ENCODE peak calls at places on chromosomes 3 and 15, in seven cellular contexts. F is mammary epithelial cell, T is testis, S is aorta, Z is upper lobe of left lung, H is heart right ventricle, B is Peyer's patch. L is an unnamed sample.

GRCh38 chr15:65916664-65917406 is 47.5 kb downstream of the RAB11A start:
- DNase-seq in F (peak; percentile 27), T (peak; percentile 85), S (peak; percentile 83), Z (peak; percentile 73), H (peak; percentile 41), B (no peak), L (peak; percentile 88)

GRCh38 chr15:40357723-40358491 is at the start of gene DISP2:
- DNase-seq in F (peak; percentile 71), T (peak; percentile 87), S (peak; percentile 97), Z (peak; percentile 99), H (peak; percentile 85), B (peak; percentile 95), L (peak; percentile 92)

GRCh38 chr3:136891934-136892855 is 30.2 kb downstream of the NCK1 start:
- DNase-seq in F (peak; percentile 9), T (no peak), S (no peak), Z (no peak), H (no peak), B (no peak), L (no peak)

GRCh38 chr3:16476636-16477035 is 36.9 kb downstream of the RFTN1 start:
- DNase-seq in F (peak; percentile 20), T (no peak), S (no peak), Z (no peak), H (no peak), B (no peak), L (peak; percentile 70)

GRCh38 chr3:127050733-127051132 is 67.8 kb downstream of the PLXNA1 start:
- DNase-seq in F (no peak), T (no peak), S (peak; percentile 20), Z (no peak), H (no peak), B (peak; percentile 18), L (no peak)

GRCh38 chr3:48662140-48662752 is 440 bp downstream of the CELSR3 start:
- DNase-seq in F (no peak), T (no peak), S (no peak), Z (no peak), H (no peak), B (no peak), L (no peak)

GRCh38 chr3:10169000-10169496 is 4.3 kb downstream of the IRAK2 start:
- DNase-seq in F (peak; percentile 48), T (no peak), S (no peak), Z (no peak), H (no peak), B (no peak), L (no peak)

GRCh38 chr3:126567696-126568438 is 9.1 kb upstream of the C3orf22 start:
- DNase-seq in F (no peak), T (peak; percentile 46), S (no peak), Z (peak; percentile 13), H (no peak), B (peak; percentile 36), L (no peak)

GRCh38 chr3:52090131-52090548 is 33.8 kb upstream of the DUSP7 start:
- DNase-seq in F (peak; percentile 54), T (peak; percentile 51), S (peak; percentile 88), Z (no peak), H (peak; percentile 33), B (no peak), L (peak; percentile 84)

GRCh38 chr15:32671339-32672325 is 30.1 kb downstream of the SCG5 start:
- DNase-seq in F (no peak), T (no peak), S (no peak), Z (peak; percentile 46), H (no peak), B (no peak), L (no peak)

GRCh38 chr15:49815937-49816336 is 195.1 kb downstream of the DTWD1 start:
- DNase-seq in F (peak; percentile 19), T (no peak), S (no peak), Z (no peak), H (no peak), B (no peak), L (peak; percentile 82)

GRCh38 chr15:45871121-45871855 is 236.5 kb downstream of the SQOR start:
- DNase-seq in F (peak; percentile 83), T (no peak), S (no peak), Z (no peak), H (no peak), B (no peak), L (peak; percentile 93)

GRCh38 chr3:52004158-52004787 is 8.6 kb upstream of the RPL29 start:
- DNase-seq in F (no peak), T (peak; percentile 62), S (no peak), Z (no peak), H (peak; percentile 60), B (no peak), L (peak; percentile 85)

GRCh38 chr3:156602424-156602823 is 47.5 kb upstream of the SSR3 start:
- DNase-seq in F (peak; percentile 27), T (no peak), S (no peak), Z (no peak), H (no peak), B (no peak), L (no peak)

GRCh38 chr15:75729304-75730069 is 16.8 kb upstream of the CSPG4 start:
- DNase-seq in F (no peak), T (no peak), S (peak; percentile 27), Z (no peak), H (no peak), B (peak; percentile 20), L (no peak)

GRCh38 chr15:60682115-60682514 is 203.2 kb upstream of the ICE2 start:
- DNase-seq in F (no peak), T (no peak), S (no peak), Z (no peak), H (no peak), B (no peak), L (no peak)

GRCh38 chr3:194078046-194078445 is 57.9 kb upstream of the HES1 start:
- DNase-seq in F (no peak), T (no peak), S (no peak), Z (no peak), H (no peak), B (no peak), L (no peak)

DNA sequence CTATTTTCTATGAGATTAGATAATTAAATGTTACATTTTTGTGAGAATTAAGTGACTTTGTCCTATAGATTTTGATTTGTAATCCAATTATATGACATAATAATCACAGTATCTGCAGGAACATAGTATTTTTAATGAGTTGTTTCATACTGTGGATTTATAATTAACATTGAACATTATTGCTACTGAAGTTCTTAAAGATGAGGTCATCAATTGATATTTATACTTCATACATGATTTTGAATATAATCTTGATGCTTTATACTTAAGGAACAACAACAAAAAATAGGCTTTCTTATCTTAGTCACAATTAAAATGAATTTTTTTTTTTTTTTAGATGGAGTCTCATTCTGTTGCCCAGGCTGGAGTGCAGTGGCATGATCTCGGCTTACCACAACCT is 846.6 kb downstream of the SI start:
- DNase-seq in F (no peak), T (no peak), S (no peak), Z (no peak), H (no peak), B (no peak), L (no peak)
- H3K27me3 ChIP-seq in F (no peaks in the 10 kb centered on the region), T (no peaks in the 10 kb centered on the region), S (no peaks in the 10 kb centered on the region), Z (no peaks in the 10 kb centered on the region), H (no peaks in the 10 kb centered on the region), B (no peaks in the 10 kb centered on the region), L (no peaks in the 10 kb centered on the region)

GRCh38 chr3:119810018-119810435 is 28.1 kb downstream of the NR1I2 start:
- DNase-seq in F (peak; percentile 19), T (peak; percentile 49), S (peak; percentile 80), Z (peak; percentile 90), H (no peak), B (no peak), L (no peak)
- H3K4me3 ChIP-seq in F (no peak overlapping the region), T (peak overlapping the region; percentile 66), S (peak overlapping the region; percentile 31), Z (peak overlapping the region; percentile 54), H (peak overlapping the region; percentile 55), B (peak overlapping the region; percentile 49), L (no peak overlapping the region)

GRCh38 chr3:169660709-169661566 is 2.6 kb downstream of the MECOM start:
- DNase-seq in F (no peak), T (no peak), S (peak; percentile 76), Z (no peak), H (peak; percentile 36), B (no peak), L (no peak)
- H3K4me1 ChIP-seq in F (peaks cover 14% of the 10 kb centered on the region), T (peaks cover 16% of the 10 kb centered on the region), S (no peaks in the 10 kb centered on the region), Z (peaks cover 5% of the 10 kb centered on the region), H (peaks cover 68% of the 10 kb centered on the region), B (peaks cover 23% of the 10 kb centered on the region), L (peaks cover 8% of the 10 kb centered on the region)

GRCh38 chr3:168066882-168067281 is 28.8 kb downstream of the GOLIM4 start:
- DNase-seq in F (no peak), T (no peak), S (no peak), Z (no peak), H (no peak), B (no peak), L (no peak)
- H3K27me3 ChIP-seq in F (no peaks in the 10 kb centered on the region), T (no peaks in the 10 kb centered on the region), S (no peaks in the 10 kb centered on the region), Z (no peaks in the 10 kb centered on the region), H (no peaks in the 10 kb centered on the region), B (no peaks in the 10 kb centered on the region), L (no peaks in the 10 kb centered on the region)

DNA sequence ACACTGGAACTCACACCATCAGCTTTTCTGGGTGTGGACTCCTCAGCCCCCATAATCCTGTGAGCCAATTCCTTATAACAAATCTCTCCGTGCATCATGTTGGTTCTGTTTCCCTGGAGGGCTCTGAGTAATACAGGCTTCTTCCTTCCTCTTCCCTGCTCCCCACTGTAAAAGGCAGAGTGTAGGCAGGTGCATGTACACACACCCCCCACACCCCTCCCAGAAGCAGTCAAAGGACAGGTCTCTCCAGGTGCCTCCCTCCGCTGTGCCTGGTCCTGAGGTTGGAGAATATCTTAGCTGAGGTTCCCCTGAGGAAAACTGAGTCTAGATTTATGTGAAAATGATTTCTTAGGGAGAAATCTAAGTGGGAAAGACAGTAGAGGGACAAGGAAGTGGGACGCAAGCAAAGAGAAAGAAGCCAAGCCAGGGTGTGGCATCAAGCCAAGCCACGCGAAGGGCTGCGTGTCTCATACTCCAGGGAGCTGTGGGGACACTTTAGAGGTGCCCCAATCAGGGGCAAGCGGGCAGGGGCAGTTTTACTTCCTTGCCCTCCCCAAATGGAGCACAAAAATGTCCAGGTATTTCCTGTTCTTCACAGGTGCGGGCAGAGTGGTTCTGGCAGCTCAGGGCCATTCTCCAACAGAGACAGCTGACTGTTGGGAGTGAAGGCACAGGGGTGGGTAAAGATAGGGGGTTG is 86.6 kb downstream of the HMG20A start:
- DNase-seq in F (peak; percentile 54), T (peak; percentile 72), S (no peak), Z (no peak), H (peak; percentile 73), B (peak; percentile 70), L (peak; percentile 49)
- H3K4me3 ChIP-seq in F (no peak overlapping the region), T (no peak overlapping the region), S (no peak overlapping the region), Z (peak overlapping the region; percentile 2), H (no peak overlapping the region), B (no peak overlapping the region), L (peak overlapping the region; percentile 21)